ENCODE peak calls at places on chromosomes 12 and 14, in seven cellular contexts. Z is COR-L47, U is AML-193, W is uterus, V is fibroblast of the conjunctiva, O is coronary artery, I is heart right ventricle. Y is an unnamed sample.

GRCh38 chr12:117034249-117034648 is 65.0 kb downstream of the TESC start:
- DNase-seq in Z (no peak), U (no peak), W (no peak), V (no peak), O (no peak), I (no peak), Y (no peak)

GRCh38 chr12:25276199-25276937 is 25.6 kb upstream of the KRAS start:
- DNase-seq in Z (no peak), U (no peak), W (peak), V (peak), O (no peak), I (no peak), Y (no peak)

GRCh38 chr12:131834798-131835615 is 6.8 kb downstream of the MMP17 start:
- DNase-seq in Z (no peak), U (no peak), W (no peak), V (no peak), O (no peak), I (no peak), Y (no peak)

GRCh38 chr14:51666831-51667230 is 15.1 kb downstream of the FRMD6 start:
- DNase-seq in Z (no peak), U (no peak), W (no peak), V (no peak), O (no peak), I (no peak), Y (no peak)

GRCh38 chr14:56371737-56372136 is 207.9 kb upstream of the TMEM260 start:
- DNase-seq in Z (no peak), U (no peak), W (no peak), V (no peak), O (no peak), I (no peak), Y (no peak)

GRCh38 chr12:19110541-19110940 is 19.0 kb upstream of the PLEKHA5 start:
- DNase-seq in Z (no peak), U (no peak), W (no peak), V (no peak), O (no peak), I (no peak), Y (no peak)

GRCh38 chr14:104779776-104780512 is 15.6 kb downstream of the AKT1 start:
- DNase-seq in Z (no peak), U (no peak), W (no peak), V (no peak), O (no peak), I (no peak), Y (no peak)

GRCh38 chr12:20421338-20421890 is 53.1 kb downstream of the PDE3A start:
- DNase-seq in Z (no peak), U (no peak), W (no peak), V (no peak), O (no peak), I (no peak), Y (no peak)

GRCh38 chr14:58565834-58566233 is 71.9 kb upstream of the DACT1 start:
- DNase-seq in Z (no peak), U (no peak), W (no peak), V (no peak), O (no peak), I (no peak), Y (no peak)

GRCh38 chr12:117790198-117790597 is 178.6 kb downstream of the KSR2 start:
- DNase-seq in Z (no peak), U (no peak), W (no peak), V (no peak), O (no peak), I (no peak), Y (no peak)

GRCh38 chr12:14256139-14256538 is 109.3 kb upstream of the ATF7IP start:
- DNase-seq in Z (no peak), U (no peak), W (no peak), V (no peak), O (no peak), I (no peak), Y (no peak)

GRCh38 chr14:100389497-100390104 is 66.5 kb downstream of the SLC25A47 start:
- DNase-seq in Z (no peak), U (no peak), W (no peak), V (no peak), O (no peak), I (no peak), Y (no peak)

GRCh38 chr12:122293081-122293480 is 26.8 kb upstream of the VPS33A start:
- DNase-seq in Z (no peak), U (no peak), W (no peak), V (no peak), O (no peak), I (no peak), Y (no peak)

GRCh38 chr12:104877107-104877705 is 80.9 kb downstream of the SLC41A2 start:
- DNase-seq in Z (peak), U (peak), W (peak), V (peak), O (no peak), I (peak), Y (no peak)

GRCh38 chr12:46382974-46383653 is 10.5 kb upstream of the SLC38A2 start:
- DNase-seq in Z (peak), U (peak), W (peak), V (peak), O (peak), I (peak), Y (peak)

GRCh38 chr12:108643941-108644742 is 10.4 kb upstream of the SELPLG start:
- DNase-seq in Z (no peak), U (no peak), W (peak), V (no peak), O (no peak), I (no peak), Y (no peak)

GRCh38 chr14:77786148-77786547 is 13.8 kb upstream of the ADCK1 start:
- DNase-seq in Z (no peak), U (no peak), W (no peak), V (no peak), O (no peak), I (no peak), Y (no peak)

GRCh38 chr12:123986374-123986920 is 13.4 kb downstream of the ZNF664 start:
- DNase-seq in Z (no peak), U (no peak), W (no peak), V (no peak), O (no peak), I (no peak), Y (no peak)

GRCh38 chr12:132585177-132585576 is 25.2 kb downstream of the LRCOL1 start:
- DNase-seq in Z (no peak), U (no peak), W (no peak), V (no peak), O (no peak), I (no peak), Y (no peak)

GRCh38 chr12:2384533-2385328 is 331.9 kb downstream of the CACNA1C start:
- DNase-seq in Z (no peak), U (no peak), W (peak), V (peak), O (peak), I (no peak), Y (peak)

GRCh38 chr12:91400249-91400648 is 217.6 kb upstream of the DCN start:
- DNase-seq in Z (no peak), U (no peak), W (no peak), V (no peak), O (no peak), I (no peak), Y (no peak)

GRCh38 chr12:85280984-85281946 is 1.2 kb downstream of the ALX1 start:
- DNase-seq in Z (no peak), U (no peak), W (no peak), V (no peak), O (no peak), I (no peak), Y (no peak)

GRCh38 chr12:100197486-100197885 is 3.1 kb upstream of the ACTR6 start:
- DNase-seq in Z (no peak), U (no peak), W (no peak), V (no peak), O (no peak), I (no peak), Y (no peak)

GRCh38 chr14:45587142-45587541 is 334.1 kb upstream of the MIS18BP1 start:
- DNase-seq in Z (no peak), U (no peak), W (no peak), V (no peak), O (no peak), I (no peak), Y (no peak)

GRCh38 chr14:60721331-60722162 is 2.6 kb downstream of the SIX4 start:
- DNase-seq in Z (peak), U (no peak), W (peak), V (no peak), O (peak), I (peak), Y (peak)

GRCh38 chr14:100706200-100706599 is 20.5 kb upstream of the DLK1 start:
- DNase-seq in Z (no peak), U (no peak), W (no peak), V (no peak), O (no peak), I (no peak), Y (no peak)

GRCh38 chr12:93376436-93377251 is 1.1 kb upstream of the NUDT4 start:
- DNase-seq in Z (no peak), U (peak), W (peak), V (no peak), O (peak), I (peak), Y (no peak)

Y was measured in mesenteric fat pad.